ENCODE peak calls at places on chromosomes 4 and X, in eight cellular contexts. W is CD4-positive, CD25-positive, alpha-beta regulatory T cell; S is mesendoderm; N is GM12864; Y is fibroblast of the aortic adventitia; K is cardiac muscle cell; Q is spleen; F is CD8-positive, alpha-beta T cell. C is an unnamed sample.

GRCh38 chrX:80266979-80267378 is 153.3 kb upstream of the TENT5D start:
- DNase-seq in F (no peak), S (no peak), K (peak), Q (no peak), Y (peak), W (no peak), N (no peak), C (no peak)

GRCh38 chrX:36640232-36640631 is 367.9 kb upstream of the FAM47C start:
- DNase-seq in W (no peak), F (no peak), N (no peak), K (no peak), Y (no peak), Q (no peak), S (no peak), C (no peak)

GRCh38 chrX:101482296-101482695 is 3.0 kb upstream of the ARMCX4 start:
- DNase-seq in F (no peak), W (no peak), S (no peak), Y (peak), Q (no peak), N (no peak), K (peak), C (no peak)

GRCh38 chrX:123153846-123154335 is 30.2 kb upstream of the GRIA3 start:
- DNase-seq in S (no peak), F (no peak), W (no peak), N (no peak), K (no peak), Y (no peak), Q (no peak), C (no peak)

GRCh38 chr4:92163348-92163747 is 140.4 kb upstream of the GRID2 start:
- DNase-seq in N (no peak), K (peak), Q (no peak), Y (peak), W (no peak), F (no peak), S (peak), C (peak)

GRCh38 chr4:130056286-130056685 is 960.3 kb downstream of the C4orf33 start:
- DNase-seq in Q (no peak), W (no peak), S (no peak), F (no peak), N (no peak), K (no peak), Y (no peak), C (no peak)

GRCh38 chr4:11589676-11590075 is 161.0 kb upstream of the HS3ST1 start:
- DNase-seq in K (peak), Y (peak), W (no peak), S (no peak), Q (no peak), F (no peak), N (no peak), C (no peak)

GRCh38 chr4:91064157-91064853 is 937.1 kb downstream of the CCSER1 start:
- DNase-seq in W (no peak), S (peak), F (no peak), K (peak), Q (no peak), N (no peak), Y (no peak), C (peak)

GRCh38 chr4:39054497-39054896 is 7.5 kb upstream of the KLHL5 start:
- DNase-seq in W (no peak), K (no peak), Y (no peak), N (no peak), S (no peak), F (no peak), Q (no peak), C (no peak)

GRCh38 chr4:2793578-2793919 is 664 bp downstream of the SH3BP2 start:
- DNase-seq in N (no peak), K (peak), W (no peak), Y (peak), S (peak), Q (peak), F (peak), C (no peak)

GRCh38 chrX:9526965-9527364 is 62.1 kb downstream of the TBL1X start:
- DNase-seq in S (no peak), K (no peak), W (no peak), F (no peak), N (no peak), Y (no peak), Q (no peak), C (no peak)

GRCh38 chrX:130575831-130576404 is 174.1 kb downstream of the RBMX2 start:
- DNase-seq in W (no peak), S (peak), Q (no peak), K (peak), N (no peak), F (no peak), Y (peak), C (peak)

GRCh38 chr4:15434086-15434485 is 6.3 kb downstream of the C1QTNF7 start:
- DNase-seq in Q (no peak), Y (peak), K (peak), W (no peak), N (no peak), F (no peak), S (no peak), C (no peak)

GRCh38 chr4:120132935-120133334 is 66.3 kb upstream of the MAD2L1 start:
- DNase-seq in Q (no peak), W (no peak), S (no peak), Y (peak), K (peak), F (no peak), N (no peak), C (no peak)

GRCh38 chr4:141801558-141801957 is 165.2 kb downstream of the IL15 start:
- DNase-seq in N (no peak), W (no peak), Q (no peak), Y (no peak), S (no peak), F (no peak), K (no peak), C (no peak)

GRCh38 chrX:154327026-154327820 is 31.6 kb downstream of the TKTL1 start:
- DNase-seq in N (no peak), Q (no peak), F (peak), S (no peak), K (no peak), W (peak), Y (peak), C (peak)

GRCh38 chr4:57023104-57023503 is 44.4 kb downstream of the POLR2B start:
- DNase-seq in K (peak), Q (no peak), N (no peak), F (no peak), Y (peak), W (no peak), S (no peak), C (no peak)

GRCh38 chrX:10564484-10564883 is 55.9 kb downstream of the MID1 start:
- DNase-seq in Q (no peak), F (no peak), Y (no peak), S (no peak), W (no peak), N (no peak), K (no peak), C (no peak)

GRCh38 chr4:152693875-152694274 is 14.1 kb upstream of the TMEM154 start:
- DNase-seq in N (no peak), Y (no peak), K (no peak), W (no peak), Q (no peak), S (no peak), F (no peak), C (no peak)

GRCh38 chrX:53135581-53135980 is 41.6 kb downstream of the KANTR start:
- DNase-seq in K (no peak), F (no peak), Y (no peak), S (no peak), N (no peak), W (no peak), Q (no peak), C (no peak)

GRCh38 chrX:101230636-101231035 is 11.1 kb downstream of the DRP2 start:
- DNase-seq in F (no peak), W (no peak), K (no peak), S (no peak), Q (no peak), Y (no peak), N (no peak), C (no peak)

GRCh38 chr4:182206916-182207315 is 36.3 kb upstream of the TENM3 start:
- DNase-seq in F (no peak), N (no peak), Y (no peak), K (peak), Q (no peak), S (peak), W (no peak), C (no peak)

GRCh38 chrX:151000901-151001301 is 17.8 kb downstream of the HMGB3 start:
- DNase-seq in W (no peak), Q (no peak), F (no peak), N (no peak), Y (no peak), S (no peak), K (no peak), C (no peak)

GRCh38 chrX:153353416-153353815 is 19.5 kb downstream of the ZNF275 start:
- DNase-seq in N (no peak), K (no peak), F (no peak), Y (no peak), Q (no peak), S (peak), W (no peak), C (no peak)

GRCh38 chr4:38753021-38753806 is 29.6 kb downstream of the TLR10 start:
- DNase-seq in W (no peak), Y (peak), S (peak), K (peak), Q (no peak), F (no peak), N (no peak), C (no peak)

GRCh38 chr4:107721436-107722090 is 1.5 kb upstream of the PAPSS1 start:
- DNase-seq in K (no peak), W (peak), Y (no peak), Q (peak), N (no peak), F (peak), S (peak), C (no peak)
- H3K4me3 ChIP-seq in K (peak), W (peak), Y (no peak), Q (peak), N (peak), F (peak), S (peak), C (no peak)

DNA sequence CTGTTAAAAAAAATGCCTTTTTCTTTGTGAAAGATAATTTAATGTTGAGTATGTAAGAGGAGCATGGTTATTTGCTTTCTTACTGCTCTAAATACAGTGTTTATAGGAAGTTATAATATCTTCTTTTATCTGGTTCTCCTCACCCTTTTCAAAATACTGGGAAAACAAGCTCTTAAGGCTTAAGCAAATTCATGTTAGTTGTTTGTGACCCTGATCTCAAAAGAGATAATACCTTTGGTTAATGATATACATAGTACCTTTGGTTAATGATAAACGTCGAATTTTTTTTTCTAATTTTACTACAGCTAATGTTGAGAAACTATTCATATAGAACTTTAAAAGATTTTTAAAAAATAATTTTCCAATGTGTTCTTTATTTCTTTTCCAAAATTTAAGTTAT is 180.1 kb downstream of the RAPGEF2 start:
- DNase-seq in W (no peak), S (no peak), N (no peak), Y (no peak), K (no peak), F (no peak), Q (no peak), C (no peak)
- H3K4me3 ChIP-seq in W (no peak), S (no peak), N (no peak), Y (no peak), K (no peak), F (no peak), Q (no peak), C (no peak)

GRCh38 chr4:40507977-40508376 is 121.7 kb downstream of the RBM47 start:
- DNase-seq in K (no peak), Q (no peak), S (no peak), Y (no peak), F (no peak), W (no peak), N (no peak), C (peak)
- H3K4me3 ChIP-seq in K (no peak), Q (no peak), S (no peak), Y (no peak), F (no peak), W (no peak), N (no peak), C (no peak)

GRCh38 chr4:125365731-125366130 is 51.0 kb downstream of the FAT4 start:
- DNase-seq in F (no peak), S (no peak), Y (no peak), K (no peak), N (no peak), Q (no peak), W (no peak), C (no peak)

GRCh38 chr4:125368161-125368560 is 53.4 kb downstream of the FAT4 start:
- DNase-seq in K (peak), W (no peak), S (no peak), Y (peak), N (no peak), Q (no peak), F (no peak), C (no peak)

GRCh38 chr4:125370478-125370877 is 55.7 kb downstream of the FAT4 start:
- DNase-seq in N (no peak), K (no peak), W (no peak), F (no peak), S (no peak), Q (no peak), Y (no peak), C (no peak)

GRCh38 chr4:125369098-125369497 is 54.3 kb downstream of the FAT4 start:
- DNase-seq in Y (no peak), N (no peak), Q (no peak), F (no peak), K (no peak), W (no peak), S (no peak), C (no peak)

GRCh38 chr4:125368684-125369083 is 53.9 kb downstream of the FAT4 start:
- DNase-seq in F (no peak), K (peak), Q (no peak), W (no peak), N (no peak), Y (peak), S (no peak), C (no peak)
- H3K4me3 ChIP-seq in F (no peak), K (no peak), Q (peak), W (no peak), N (no peak), Y (peak), S (no peak), C (no peak)

DNA sequence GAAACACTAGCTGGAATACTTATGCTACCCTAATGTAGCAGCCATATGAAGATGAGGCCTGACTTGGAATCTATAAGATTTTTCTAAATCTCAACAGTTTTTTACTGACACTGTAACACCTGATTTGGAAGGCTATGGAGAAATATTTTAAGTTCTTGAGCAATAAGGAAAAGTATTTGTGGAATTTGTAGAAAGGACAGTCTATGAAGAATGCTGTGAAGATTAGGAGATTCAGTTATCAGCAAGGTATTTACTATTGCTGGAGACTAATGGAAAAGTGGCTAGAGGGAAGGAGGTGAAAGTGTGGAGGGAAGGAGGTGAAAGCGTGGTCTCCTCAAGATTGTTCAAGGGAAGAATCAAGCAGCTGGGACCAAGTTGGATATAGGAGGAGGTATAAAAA is 190.0 kb upstream of the EMCN start:
- DNase-seq in N (no peak), S (peak), W (no peak), K (peak), Q (no peak), F (no peak), Y (peak), C (no peak)
- H3K4me3 ChIP-seq in N (no peak), S (no peak), W (no peak), K (no peak), Q (no peak), F (no peak), Y (no peak), C (no peak)

GRCh38 chrX:155632424-155633100 is 19.8 kb upstream of the TMLHE start:
- DNase-seq in K (no peak), Q (no peak), Y (peak), S (no peak), N (no peak), W (no peak), F (no peak), C (no peak)
- H3K4me3 ChIP-seq in K (no peak), Q (no peak), Y (no peak), S (no peak), N (no peak), W (peak), F (no peak), C (no peak)

C was measured in Jurkat, Clone E6-1.